ENCODE peak calls at places on chromosomes 11 and 22, in four cellular contexts. One of them, this sample, is unnamed.

GRCh38 chr11:9120659-9121350 is 29.4 kb upstream of the SCUBE2 start:
- DNase-seq in mucosa of descending colon: no peak
- DNase-seq in fibroblast of the aortic adventitia: no peak
- DNase-seq in pancreas: no peak
- DNase-seq in this sample: no peak

GRCh38 chr11:130124096-130124495 is 35.5 kb upstream of the ST14 start:
- DNase-seq in mucosa of descending colon: no peak
- DNase-seq in fibroblast of the aortic adventitia: peak
- DNase-seq in pancreas: no peak
- DNase-seq in this sample: no peak

GRCh38 chr11:61129608-61130523 is 27.6 kb downstream of the CD5 start:
- DNase-seq in mucosa of descending colon: peak
- DNase-seq in fibroblast of the aortic adventitia: peak
- DNase-seq in pancreas: peak
- DNase-seq in this sample: peak

GRCh38 chr22:28771195-28771791 is 1.2 kb upstream of the CCDC117 start:
- DNase-seq in mucosa of descending colon: no peak
- DNase-seq in fibroblast of the aortic adventitia: no peak
- DNase-seq in pancreas: no peak
- DNase-seq in this sample: no peak

GRCh38 chr11:45580399-45580798 is 85.0 kb downstream of the CHST1 start:
- DNase-seq in mucosa of descending colon: no peak
- DNase-seq in fibroblast of the aortic adventitia: peak
- DNase-seq in pancreas: no peak
- DNase-seq in this sample: no peak

GRCh38 chr11:85348945-85349344 is 278.2 kb downstream of the DLG2 start:
- DNase-seq in mucosa of descending colon: no peak
- DNase-seq in fibroblast of the aortic adventitia: no peak
- DNase-seq in pancreas: no peak
- DNase-seq in this sample: no peak

GRCh38 chr11:112784323-112785073 is 176.7 kb upstream of the NCAM1 start:
- DNase-seq in mucosa of descending colon: peak
- DNase-seq in fibroblast of the aortic adventitia: peak
- DNase-seq in pancreas: peak
- DNase-seq in this sample: no peak

GRCh38 chr11:8291421-8292350 is 28.0 kb upstream of the LMO1 start:
- DNase-seq in mucosa of descending colon: no peak
- DNase-seq in fibroblast of the aortic adventitia: no peak
- DNase-seq in pancreas: no peak
- DNase-seq in this sample: no peak

GRCh38 chr11:118872403-118872821 is 11.3 kb upstream of the CXCR5 start:
- DNase-seq in mucosa of descending colon: no peak
- DNase-seq in fibroblast of the aortic adventitia: no peak
- DNase-seq in pancreas: no peak
- DNase-seq in this sample: peak

GRCh38 chr22:34620832-34621231 is 445.1 kb upstream of the ISX start:
- DNase-seq in mucosa of descending colon: no peak
- DNase-seq in fibroblast of the aortic adventitia: no peak
- DNase-seq in pancreas: no peak
- DNase-seq in this sample: no peak

GRCh38 chr11:58958500-58958899 is 19.2 kb downstream of the GLYATL1 start:
- DNase-seq in mucosa of descending colon: peak
- DNase-seq in fibroblast of the aortic adventitia: peak
- DNase-seq in pancreas: peak
- DNase-seq in this sample: peak

GRCh38 chr11:127454856-127455255 is 454.3 kb upstream of the KIRREL3 start:
- DNase-seq in mucosa of descending colon: no peak
- DNase-seq in fibroblast of the aortic adventitia: no peak
- DNase-seq in pancreas: no peak
- DNase-seq in this sample: no peak

GRCh38 chr11:121595717-121596156 is 143.0 kb upstream of the SORL1-AS1 start:
- DNase-seq in mucosa of descending colon: no peak
- DNase-seq in fibroblast of the aortic adventitia: peak
- DNase-seq in pancreas: no peak
- DNase-seq in this sample: no peak

DNA sequence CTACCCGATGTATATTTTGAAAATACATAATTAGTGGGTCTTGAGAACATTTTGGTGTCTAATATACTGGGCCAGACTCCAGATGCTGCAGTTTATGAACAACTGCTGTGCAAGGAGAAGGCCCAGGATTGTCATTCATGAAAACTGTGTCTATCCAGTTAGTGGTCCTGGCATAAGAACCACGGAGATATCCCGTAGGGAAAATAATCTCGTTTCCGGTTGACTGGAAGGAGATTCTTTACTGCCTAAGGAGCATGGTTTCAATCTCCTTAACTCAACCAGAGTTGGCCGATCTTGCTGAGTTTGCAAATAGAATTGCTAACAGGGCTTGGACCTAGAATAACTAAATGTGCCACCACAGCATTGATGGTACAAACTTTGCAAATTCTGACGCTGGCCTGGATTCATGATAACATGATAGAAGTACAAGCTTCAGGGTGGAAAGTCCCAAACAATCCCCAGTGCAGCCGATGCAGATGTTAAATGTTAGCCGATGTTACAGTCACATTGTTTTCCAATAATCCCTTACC is 4.6 kb upstream of the RTCB start:
- DNase-seq in mucosa of descending colon: no peak
- DNase-seq in fibroblast of the aortic adventitia: no peak
- DNase-seq in pancreas: no peak
- DNase-seq in this sample: no peak
- TF ChIP-seq CTCF in mucosa of descending colon: no peak
- TF ChIP-seq CTCF in fibroblast of the aortic adventitia: no peak
- TF ChIP-seq CTCF in pancreas: no peak
- TF ChIP-seq CTCF in this sample: no peak

GRCh38 chr11:77040401-77040777 is 6.2 kb downstream of the B3GNT6 start:
- DNase-seq in mucosa of descending colon: no peak
- DNase-seq in fibroblast of the aortic adventitia: no peak
- DNase-seq in pancreas: no peak
- DNase-seq in this sample: no peak

GRCh38 chr11:77038029-77038824 is 4.0 kb downstream of the B3GNT6 start:
- DNase-seq in mucosa of descending colon: no peak
- DNase-seq in fibroblast of the aortic adventitia: no peak
- DNase-seq in pancreas: no peak
- DNase-seq in this sample: no peak

GRCh38 chr11:77040889-77041288 is 6.7 kb downstream of the B3GNT6 start:
- DNase-seq in mucosa of descending colon: no peak
- DNase-seq in fibroblast of the aortic adventitia: no peak
- DNase-seq in pancreas: no peak
- DNase-seq in this sample: no peak

GRCh38 chr11:77038825-77039326 is 4.7 kb downstream of the B3GNT6 start:
- DNase-seq in mucosa of descending colon: no peak
- DNase-seq in fibroblast of the aortic adventitia: no peak
- DNase-seq in pancreas: no peak
- DNase-seq in this sample: no peak

GRCh38 chr11:77039491-77040400 is 5.5 kb downstream of the B3GNT6 start:
- DNase-seq in mucosa of descending colon: peak
- DNase-seq in fibroblast of the aortic adventitia: peak
- DNase-seq in pancreas: peak
- DNase-seq in this sample: no peak
- TF ChIP-seq CTCF in mucosa of descending colon: peak
- TF ChIP-seq CTCF in fibroblast of the aortic adventitia: peak
- TF ChIP-seq CTCF in pancreas: peak
- TF ChIP-seq CTCF in this sample: no peak

GRCh38 chr11:111299111-111300026 is 1.0 kb downstream of the POU2AF3 start:
- DNase-seq in mucosa of descending colon: peak
- DNase-seq in fibroblast of the aortic adventitia: peak
- DNase-seq in pancreas: peak
- DNase-seq in this sample: peak
- TF ChIP-seq CTCF in mucosa of descending colon: peak
- TF ChIP-seq CTCF in fibroblast of the aortic adventitia: peak
- TF ChIP-seq CTCF in pancreas: peak
- TF ChIP-seq CTCF in this sample: no peak

GRCh38 chr11:44037658-44037998 is 10.2 kb upstream of the ACCSL start:
- DNase-seq in mucosa of descending colon: no peak
- DNase-seq in fibroblast of the aortic adventitia: no peak
- DNase-seq in pancreas: no peak
- DNase-seq in this sample: no peak
- TF ChIP-seq CTCF in mucosa of descending colon: no peak
- TF ChIP-seq CTCF in fibroblast of the aortic adventitia: no peak
- TF ChIP-seq CTCF in pancreas: no peak
- TF ChIP-seq CTCF in this sample: no peak

DNA sequence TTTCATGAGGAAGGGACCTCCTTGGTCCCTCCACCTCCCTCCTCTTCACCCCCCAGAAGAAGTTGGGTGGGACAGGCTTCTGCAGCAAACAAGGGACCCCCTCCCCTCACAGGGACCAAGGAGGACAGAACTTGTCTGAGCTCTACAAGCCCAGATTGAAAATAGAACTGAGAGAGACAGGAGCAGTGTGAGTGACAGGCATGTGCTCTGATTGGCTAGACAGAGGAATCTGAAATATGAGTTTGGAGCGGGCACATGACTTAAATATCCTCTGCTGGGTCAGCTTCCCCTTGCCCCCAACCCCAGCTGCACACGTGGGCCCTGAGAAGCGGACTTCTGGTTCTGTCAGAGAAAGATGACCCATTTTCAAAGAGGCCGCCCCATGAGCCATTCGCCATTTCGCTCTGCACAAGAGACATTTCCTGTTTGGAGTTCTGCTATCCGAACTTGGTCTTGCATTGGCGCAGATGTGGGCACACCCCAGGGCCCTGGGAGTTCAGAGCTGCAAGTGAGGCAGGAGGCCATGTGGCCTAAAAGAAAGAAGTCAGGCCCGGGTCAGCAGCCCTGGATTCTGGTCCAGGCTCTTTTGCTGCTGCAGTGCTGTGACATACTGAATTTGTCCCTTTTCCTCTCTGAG is 5.4 kb downstream of the TUBA8 start:
- DNase-seq in mucosa of descending colon: no peak
- DNase-seq in fibroblast of the aortic adventitia: no peak
- DNase-seq in pancreas: no peak
- DNase-seq in this sample: no peak
- TF ChIP-seq CTCF in mucosa of descending colon: no peak
- TF ChIP-seq CTCF in fibroblast of the aortic adventitia: no peak
- TF ChIP-seq CTCF in pancreas: no peak
- TF ChIP-seq CTCF in this sample: no peak

GRCh38 chr11:514606-515005 is 7.6 kb upstream of the RNH1 start:
- DNase-seq in mucosa of descending colon: no peak
- DNase-seq in fibroblast of the aortic adventitia: no peak
- DNase-seq in pancreas: no peak
- DNase-seq in this sample: no peak
- TF ChIP-seq CTCF in mucosa of descending colon: no peak
- TF ChIP-seq CTCF in fibroblast of the aortic adventitia: no peak
- TF ChIP-seq CTCF in pancreas: no peak
- TF ChIP-seq CTCF in this sample: no peak

GRCh38 chr11:1868636-1869291 is 15.9 kb downstream of the LSP1 start:
- DNase-seq in mucosa of descending colon: peak
- DNase-seq in fibroblast of the aortic adventitia: no peak
- DNase-seq in pancreas: no peak
- DNase-seq in this sample: no peak

GRCh38 chr11:1868056-1868635 is 15.3 kb downstream of the LSP1 start:
- DNase-seq in mucosa of descending colon: no peak
- DNase-seq in fibroblast of the aortic adventitia: no peak
- DNase-seq in pancreas: no peak
- DNase-seq in this sample: no peak

GRCh38 chr11:1870721-1871466 is 18.0 kb downstream of the LSP1 start:
- DNase-seq in mucosa of descending colon: peak
- DNase-seq in fibroblast of the aortic adventitia: peak
- DNase-seq in pancreas: peak
- DNase-seq in this sample: no peak

GRCh38 chr11:1870326-1870696 is 17.4 kb downstream of the LSP1 start:
- DNase-seq in mucosa of descending colon: peak
- DNase-seq in fibroblast of the aortic adventitia: no peak
- DNase-seq in pancreas: no peak
- DNase-seq in this sample: no peak

GRCh38 chr11:1869427-1870325 is 16.8 kb downstream of the LSP1 start:
- DNase-seq in mucosa of descending colon: peak
- DNase-seq in fibroblast of the aortic adventitia: peak
- DNase-seq in pancreas: no peak
- DNase-seq in this sample: no peak
- TF ChIP-seq CTCF in mucosa of descending colon: no peak
- TF ChIP-seq CTCF in fibroblast of the aortic adventitia: peak
- TF ChIP-seq CTCF in pancreas: no peak
- TF ChIP-seq CTCF in this sample: no peak

GRCh38 chr22:41288245-41288946 is 2.4 kb upstream of the RANGAP1 start:
- DNase-seq in mucosa of descending colon: peak
- DNase-seq in fibroblast of the aortic adventitia: peak
- DNase-seq in pancreas: peak
- DNase-seq in this sample: no peak

GRCh38 chr22:41286639-41287091 is 678 bp upstream of the RANGAP1 start:
- DNase-seq in mucosa of descending colon: peak
- DNase-seq in fibroblast of the aortic adventitia: peak
- DNase-seq in pancreas: no peak
- DNase-seq in this sample: peak

GRCh38 chr22:41284465-41284864 is 1.5 kb downstream of the RANGAP1 start:
- DNase-seq in mucosa of descending colon: no peak
- DNase-seq in fibroblast of the aortic adventitia: no peak
- DNase-seq in pancreas: no peak
- DNase-seq in this sample: no peak

GRCh38 chr22:41285441-41285819 is 557 bp downstream of the RANGAP1 start:
- DNase-seq in mucosa of descending colon: peak
- DNase-seq in fibroblast of the aortic adventitia: peak
- DNase-seq in pancreas: peak
- DNase-seq in this sample: peak

DNA sequence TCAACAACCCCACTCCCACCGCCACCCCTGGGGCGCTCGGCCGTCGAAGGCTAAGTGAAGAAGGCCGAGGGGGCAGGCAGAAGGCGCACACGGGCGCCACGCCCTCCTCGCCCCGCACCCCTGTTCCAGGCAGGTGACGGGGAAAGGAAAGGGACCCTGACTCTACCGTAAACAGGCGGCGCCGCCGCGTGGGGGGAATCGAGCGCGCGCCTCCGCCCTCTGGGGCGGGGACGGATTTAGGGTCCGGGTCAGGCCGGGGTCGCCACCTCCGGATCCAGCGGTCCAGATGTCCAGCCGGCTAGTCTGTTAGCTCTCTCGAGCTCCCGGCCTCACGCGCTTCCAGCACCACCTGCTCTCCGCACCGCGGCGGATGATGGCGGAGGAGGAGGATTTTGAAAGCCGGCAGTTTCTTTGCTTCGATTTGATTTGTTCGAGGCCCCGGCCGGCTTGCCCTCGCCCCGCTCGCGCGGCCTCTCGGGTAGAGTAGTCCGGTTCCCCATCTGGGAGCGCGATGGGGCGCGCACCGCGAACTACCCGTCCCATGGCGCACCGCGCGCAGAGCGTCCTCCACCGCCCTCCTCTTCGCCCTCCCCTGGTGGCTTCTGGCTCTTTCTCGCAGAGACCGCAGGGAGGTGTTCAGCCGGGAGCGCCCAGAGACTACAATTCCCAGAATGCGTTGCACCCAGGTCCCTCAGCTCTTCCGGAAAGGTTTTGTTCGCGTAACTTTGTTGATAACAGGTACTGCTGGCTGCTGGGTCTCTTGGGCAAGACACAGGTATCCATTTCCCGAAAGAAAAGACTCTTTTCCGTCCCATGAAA is at the start of gene RANGAP1:
- DNase-seq in mucosa of descending colon: peak
- DNase-seq in fibroblast of the aortic adventitia: peak
- DNase-seq in pancreas: peak
- DNase-seq in this sample: peak
- TF ChIP-seq CTCF in mucosa of descending colon: peak
- TF ChIP-seq CTCF in fibroblast of the aortic adventitia: peak
- TF ChIP-seq CTCF in pancreas: peak
- TF ChIP-seq CTCF in this sample: no peak